ENCODE peak calls at places on chromosome 7, in eight cellular contexts. A is upper lobe of left lung, Z is GM23338, K is Panc1, G is HepG2, Y is HCT116, L is GM12878, S is K562. E is an unnamed sample.

GRCh38 chr7:20238754-20239324 is 21.7 kb upstream of the MACC1 start:
- ATAC-seq in A (peak; percentile 81), Z (no peak), K (no peak), G (no peak), Y (no peak), L (peak; percentile 72), S (peak; percentile 93), E (no peak)

GRCh38 chr7:43112088-43112940 is at the start of gene HECW1:
- ATAC-seq in A (peak; percentile 36), Z (peak; percentile 60), K (peak; percentile 39), G (peak; percentile 24), Y (no peak), L (peak; percentile 47), S (no peak), E (no peak)

GRCh38 chr7:2819161-2819953 is 24.8 kb downstream of the GNA12 start:
- ATAC-seq in A (no peak), Z (no peak), K (no peak), G (no peak), Y (no peak), L (peak; percentile 65), S (no peak), E (no peak)

GRCh38 chr7:108436906-108437305 is 19.3 kb downstream of the NRCAM start:
- ATAC-seq in A (no peak), Z (no peak), K (no peak), G (no peak), Y (no peak), L (no peak), S (no peak), E (no peak)

GRCh38 chr7:53600296-53600695 is 564.9 kb downstream of the POM121L12 start:
- ATAC-seq in A (no peak), Z (no peak), K (no peak), G (no peak), Y (no peak), L (no peak), S (no peak), E (no peak)

GRCh38 chr7:107891619-107892366 is 810 bp downstream of the DLD start:
- ATAC-seq in A (peak; percentile 8), Z (no peak), K (no peak), G (no peak), Y (no peak), L (peak; percentile 55), S (peak; percentile 15), E (no peak)

GRCh38 chr7:142799483-142799882 is 28.7 kb downstream of the PRSS2 start:
- ATAC-seq in A (no peak), Z (no peak), K (no peak), G (no peak), Y (no peak), L (no peak), S (no peak), E (no peak)

GRCh38 chr7:116354171-116354545 is 143.8 kb downstream of the TES start:
- ATAC-seq in A (peak; percentile 58), Z (no peak), K (peak; percentile 15), G (no peak), Y (no peak), L (no peak), S (no peak), E (peak; percentile 52)

GRCh38 chr7:46146454-46147255 is 225.6 kb upstream of the IGFBP3 start:
- ATAC-seq in A (no peak), Z (no peak), K (no peak), G (no peak), Y (no peak), L (no peak), S (no peak), E (peak; percentile 53)

GRCh38 chr7:46139079-46139478 is 218.0 kb upstream of the IGFBP3 start:
- ATAC-seq in A (no peak), Z (no peak), K (peak; percentile 69), G (no peak), Y (no peak), L (peak; percentile 95), S (no peak), E (no peak)

GRCh38 chr7:46145412-46145811 is 224.3 kb upstream of the IGFBP3 start:
- ATAC-seq in A (peak; percentile 48), Z (peak; percentile 99), K (peak; percentile 96), G (peak; percentile 90), Y (peak; percentile 61), L (no peak), S (no peak), E (peak; percentile 87)

GRCh38 chr7:46147871-46148270 is 226.8 kb upstream of the IGFBP3 start:
- ATAC-seq in A (no peak), Z (no peak), K (no peak), G (no peak), Y (no peak), L (no peak), S (no peak), E (no peak)

DNA sequence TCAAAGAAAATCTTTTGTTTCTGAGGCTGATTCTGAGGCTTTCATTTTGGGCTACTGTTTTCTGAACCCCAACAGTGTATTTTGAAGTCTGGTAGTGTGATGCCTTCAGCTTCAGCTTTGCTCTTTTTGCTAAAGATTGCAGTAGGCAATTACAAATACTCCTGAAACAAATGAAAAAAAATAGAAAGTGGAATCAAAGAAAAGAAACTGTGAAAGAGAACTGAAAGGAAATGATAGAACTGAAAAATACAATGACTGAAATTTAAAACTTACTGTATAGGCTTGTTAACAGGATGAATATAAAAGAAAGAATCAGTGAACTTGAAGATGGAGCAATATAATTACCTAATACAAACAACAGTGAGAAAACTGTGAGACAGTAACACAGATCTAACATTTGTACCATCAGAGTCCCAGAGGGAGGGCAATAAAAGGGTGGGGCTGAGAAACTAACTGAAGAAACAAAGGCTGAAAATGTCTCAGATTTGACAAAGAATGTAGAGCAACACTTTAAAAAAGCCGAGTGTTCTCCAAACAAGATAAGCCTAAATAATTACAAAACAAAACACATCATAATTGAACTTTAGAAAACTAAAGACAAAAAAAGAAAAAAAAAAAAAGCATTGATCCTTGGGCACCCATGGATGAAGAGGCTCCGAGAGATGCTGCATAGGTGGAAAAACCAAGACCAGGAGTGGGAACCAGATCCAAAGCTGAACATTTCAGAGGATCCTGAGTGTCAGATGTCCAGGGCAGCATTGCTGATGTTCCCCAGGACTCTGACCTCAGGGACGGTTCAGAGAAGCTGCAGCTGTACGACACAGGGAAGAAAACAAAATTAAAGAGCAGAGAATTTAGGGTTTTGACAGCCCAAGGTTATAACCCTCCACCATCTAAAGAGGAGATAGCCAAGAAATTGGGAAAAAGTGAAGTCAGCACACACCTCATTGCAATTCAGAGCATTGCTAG is 223.2 kb upstream of the IGFBP3 start:
- ATAC-seq in A (no peak), Z (no peak), K (no peak), G (no peak), Y (no peak), L (peak; percentile 74), S (no peak), E (no peak)
- H3K4me3 ChIP-seq in A (no peak overlapping the region), Z (no peak overlapping the region), K (no peak overlapping the region), G (no peak overlapping the region), Y (no peak overlapping the region), L (no peak overlapping the region), S (no peak overlapping the region), E (no peak overlapping the region)

GRCh38 chr7:44872787-44873186 is 12.5 kb downstream of the PURB start:
- ATAC-seq in A (no peak), Z (no peak), K (peak; percentile 29), G (peak; percentile 45), Y (no peak), L (no peak), S (peak; percentile 36), E (no peak)

DNA sequence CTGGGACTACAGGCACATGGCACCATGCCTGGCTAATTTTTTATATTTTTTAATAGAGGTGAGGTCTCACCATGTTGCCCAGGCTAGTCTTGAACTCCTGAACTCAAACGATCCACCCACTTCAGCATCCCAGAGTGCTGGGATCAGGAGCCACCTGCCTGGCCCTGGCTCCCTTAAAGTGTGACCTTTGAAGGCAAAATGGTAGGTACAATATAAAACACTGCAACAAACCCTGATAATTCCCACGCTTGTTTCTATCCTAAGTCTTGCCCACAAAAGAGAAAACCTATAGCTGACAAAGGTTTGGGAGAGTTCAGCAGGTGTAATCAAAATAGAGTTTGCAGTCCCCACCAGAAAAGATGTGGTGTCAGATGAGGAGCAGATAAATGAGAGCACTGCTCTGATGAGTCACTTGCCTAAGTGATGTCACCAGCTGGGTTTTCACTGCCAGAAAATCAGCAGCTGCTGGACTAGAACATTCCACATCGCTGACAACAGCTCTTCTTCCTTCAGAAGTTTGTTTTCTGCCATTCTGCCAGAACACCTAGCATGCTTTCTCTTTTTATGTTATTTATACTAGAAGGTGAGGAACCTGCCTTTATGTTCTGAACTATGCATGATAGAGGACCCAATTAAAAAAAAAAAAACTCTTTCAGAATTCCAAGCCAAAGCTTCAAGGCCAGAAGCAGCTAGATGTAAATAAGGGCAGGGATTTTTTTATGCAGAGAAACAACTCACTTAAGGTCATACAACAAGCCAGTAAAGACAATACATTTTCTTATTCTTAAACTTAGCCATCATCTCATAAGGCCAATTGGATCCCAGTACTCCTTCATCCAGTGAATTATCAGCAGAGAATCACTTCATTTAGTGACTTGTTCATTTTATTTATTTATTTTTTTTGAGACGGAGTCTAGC is 18.0 kb downstream of the PURB start:
- ATAC-seq in A (peak; percentile 92), Z (no peak), K (peak; percentile 82), G (no peak), Y (peak; percentile 38), L (peak; percentile 18), S (peak; percentile 88), E (peak; percentile 87)
- TF ChIP-seq POLR2AphosphoS5 in A (no peak), Z (no peak), K (no peak), G (no peak), Y (no peak), L (no peak), S (no peak), E (peak; percentile 39)

GRCh38 chr7:131486346-131486745 is 70.1 kb downstream of the PODXL start:
- ATAC-seq in A (no peak), Z (no peak), K (no peak), G (no peak), Y (no peak), L (no peak), S (no peak), E (no peak)

GRCh38 chr7:131489881-131490280 is 66.5 kb downstream of the PODXL start:
- ATAC-seq in A (no peak), Z (no peak), K (no peak), G (no peak), Y (no peak), L (no peak), S (no peak), E (no peak)

GRCh38 chr7:131488361-131488760 is 68.1 kb downstream of the PODXL start:
- ATAC-seq in A (no peak), Z (no peak), K (no peak), G (no peak), Y (peak; percentile 54), L (no peak), S (peak; percentile 66), E (no peak)

GRCh38 chr7:131489196-131489595 is 67.2 kb downstream of the PODXL start:
- ATAC-seq in A (no peak), Z (no peak), K (no peak), G (no peak), Y (no peak), L (no peak), S (no peak), E (no peak)

DNA sequence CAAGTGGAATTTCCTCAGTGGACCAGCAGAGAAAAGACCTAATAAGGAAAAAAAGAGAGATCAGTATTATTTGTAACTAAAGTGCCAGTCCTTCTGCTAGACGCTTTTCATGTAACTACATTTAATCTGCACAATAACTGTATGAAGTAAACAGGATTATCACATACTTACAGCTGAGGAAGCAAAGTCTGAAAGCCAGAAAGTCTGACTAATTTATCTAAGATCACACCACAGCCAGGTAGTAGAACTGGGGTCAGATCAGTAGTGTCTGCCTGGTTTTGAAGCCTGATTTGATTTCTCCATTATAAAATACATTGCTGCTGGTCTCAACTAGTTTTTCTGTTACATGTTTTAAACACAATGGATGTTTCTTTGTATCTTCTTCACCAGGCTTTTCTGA is 69.2 kb downstream of the PODXL start:
- ATAC-seq in A (no peak), Z (no peak), K (no peak), G (no peak), Y (no peak), L (no peak), S (no peak), E (no peak)
- H3K27ac ChIP-seq in A (no peak overlapping the region), Z (no peak overlapping the region), K (no peak overlapping the region), G (no peak overlapping the region), Y (no peak overlapping the region), L (no peak overlapping the region), S (no peak overlapping the region), E (no peak overlapping the region)

DNA sequence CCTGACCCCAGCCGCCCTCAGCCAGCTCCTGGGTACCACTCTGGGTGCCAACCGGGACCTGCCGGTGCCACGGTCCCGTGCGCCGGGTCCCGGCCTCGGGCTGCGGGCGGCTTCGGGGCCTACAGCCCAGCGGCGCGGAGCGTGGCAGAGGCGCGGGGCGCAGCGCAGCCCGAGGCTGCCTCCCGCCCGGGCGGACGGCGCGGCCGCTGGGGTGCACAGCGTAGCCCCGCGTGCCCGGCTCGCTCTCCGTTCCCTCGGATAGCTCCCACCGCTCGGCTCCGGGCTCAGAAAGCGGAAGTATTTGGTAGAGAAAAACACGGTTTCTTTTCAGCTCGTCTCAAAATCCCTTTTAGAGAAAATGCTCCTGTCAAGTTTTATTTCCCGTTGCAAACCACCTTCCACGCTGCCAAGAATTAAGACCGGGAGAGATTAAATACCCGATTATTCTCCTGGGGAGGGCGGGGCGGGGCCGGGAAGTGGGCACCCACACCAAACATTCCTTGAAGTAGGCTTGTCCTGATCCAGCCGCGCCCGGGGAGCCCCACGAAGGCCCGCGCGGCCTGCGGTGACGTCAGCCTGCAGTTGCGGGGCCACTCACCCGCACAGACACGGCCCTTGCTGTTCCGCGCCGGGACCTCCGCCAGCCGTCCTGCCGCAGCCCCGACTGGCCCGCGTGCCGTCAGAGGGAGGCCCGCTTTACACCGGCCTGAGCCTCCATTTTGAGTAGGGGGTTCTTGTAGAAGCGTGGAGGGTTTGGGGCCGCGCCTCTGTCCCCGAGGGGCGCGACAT is 7.2 kb downstream of the HOXA13 start:
- ATAC-seq in A (peak; percentile 64), Z (peak; percentile 23), K (no peak), G (peak; percentile 48), Y (no peak), L (no peak), S (no peak), E (peak; percentile 45)
- H3K4me3 ChIP-seq in A (peak overlapping the region; percentile 37), Z (peak overlapping the region; percentile 40), K (no peak overlapping the region), G (peak overlapping the region; percentile 9), Y (no peak overlapping the region), L (no peak overlapping the region), S (no peak overlapping the region), E (peak overlapping the region; percentile 27)

E was measured in gastroesophageal sphincter.